ENCODE peak calls at places on chromosome 20, in eight cellular contexts. Y, B, R, Q, Z, S, E and U are unnamed samples.

GRCh38 chr20:35561671-35562070 is 19.8 kb downstream of the ERGIC3 start:
- DNase-seq in Y (no peak), B (no peak), R (no peak), Q (no peak), Z (no peak), S (no peak), E (no peak), U (no peak)

GRCh38 chr20:63697868-63698545 is 1.6 kb downstream of the TNFRSF6B start:
- DNase-seq in Y (no peak), B (no peak), R (no peak), Q (no peak), Z (no peak), S (no peak), E (no peak), U (no peak)

GRCh38 chr20:48734104-48734749 is 93.6 kb downstream of the PREX1 start:
- DNase-seq in Y (no peak), B (no peak), R (no peak), Q (no peak), Z (no peak), S (no peak), E (no peak), U (no peak)

GRCh38 chr20:19205999-19206398 is 6.4 kb upstream of the SLC24A3 start:
- DNase-seq in Y (peak), B (peak), R (peak), Q (peak), Z (peak), S (peak), E (no peak), U (peak)

GRCh38 chr20:50005378-50006020 is 22.7 kb downstream of the SNAI1 start:
- DNase-seq in Y (peak), B (no peak), R (no peak), Q (no peak), Z (no peak), S (no peak), E (no peak), U (no peak)

GRCh38 chr20:34491932-34492509 is 24.2 kb upstream of the DYNLRB1 start:
- DNase-seq in Y (no peak), B (no peak), R (no peak), Q (no peak), Z (no peak), S (no peak), E (no peak), U (no peak)

GRCh38 chr20:45336530-45337366 is 11.5 kb downstream of the SDC4 start:
- DNase-seq in Y (peak), B (no peak), R (peak), Q (peak), Z (peak), S (peak), E (no peak), U (peak)

GRCh38 chr20:49612127-49612738 is 44.3 kb upstream of the PTGIS start:
- DNase-seq in Y (no peak), B (peak), R (no peak), Q (no peak), Z (no peak), S (no peak), E (no peak), U (no peak)

GRCh38 chr20:61818746-61819483 is 246.8 kb downstream of the TAF4 start:
- DNase-seq in Y (no peak), B (no peak), R (no peak), Q (no peak), Z (no peak), S (no peak), E (no peak), U (no peak)

GRCh38 chr20:10708342-10709185 is 34.8 kb upstream of the JAG1 start:
- DNase-seq in Y (peak), B (no peak), R (peak), Q (no peak), Z (peak), S (peak), E (no peak), U (no peak)

GRCh38 chr20:49306903-49307336 is 29.1 kb upstream of the ZNFX1 start:
- DNase-seq in Y (no peak), B (no peak), R (no peak), Q (no peak), Z (no peak), S (no peak), E (no peak), U (no peak)

GRCh38 chr20:56447227-56447626 is 21.2 kb upstream of the RTF2 start:
- DNase-seq in Y (no peak), B (no peak), R (no peak), Q (no peak), Z (no peak), S (no peak), E (no peak), U (no peak)

GRCh38 chr20:36102809-36103596 is 51.5 kb upstream of the EPB41L1 start:
- DNase-seq in Y (peak), B (no peak), R (peak), Q (no peak), Z (no peak), S (no peak), E (no peak), U (no peak)

GRCh38 chr20:17680128-17680835 is 1.8 kb downstream of the RRBP1 start:
- DNase-seq in Y (peak), B (peak), R (peak), Q (peak), Z (peak), S (peak), E (no peak), U (peak)

GRCh38 chr20:63177134-63177784 is 38.7 kb downstream of the YTHDF1 start:
- DNase-seq in Y (no peak), B (no peak), R (peak), Q (no peak), Z (no peak), S (no peak), E (no peak), U (no peak)

GRCh38 chr20:50517817-50518154 is 7.6 kb downstream of the PTPN1 start:
- DNase-seq in Y (peak), B (no peak), R (no peak), Q (no peak), Z (no peak), S (no peak), E (no peak), U (no peak)

GRCh38 chr20:48723308-48724264 is 104.2 kb downstream of the PREX1 start:
- DNase-seq in Y (peak), B (no peak), R (peak), Q (no peak), Z (peak), S (peak), E (no peak), U (no peak)

GRCh38 chr20:17657898-17658647 is 24.0 kb downstream of the RRBP1 start:
- DNase-seq in Y (no peak), B (no peak), R (no peak), Q (no peak), Z (no peak), S (no peak), E (no peak), U (peak)

GRCh38 chr20:19783966-19784401 is 25.9 kb downstream of the RIN2 start:
- DNase-seq in Y (peak), B (peak), R (peak), Q (no peak), Z (peak), S (peak), E (no peak), U (no peak)

GRCh38 chr20:9103955-9104354 is 35.1 kb downstream of the PLCB4 start:
- DNase-seq in Y (no peak), B (no peak), R (no peak), Q (no peak), Z (no peak), S (peak), E (no peak), U (no peak)

GRCh38 chr20:1907586-1907985 is 12.4 kb downstream of the SIRPA start:
- DNase-seq in Y (peak), B (no peak), R (peak), Q (no peak), Z (peak), S (peak), E (no peak), U (no peak)

GRCh38 chr20:49343246-49343645 is 65.4 kb upstream of the ZNFX1 start:
- DNase-seq in Y (no peak), B (no peak), R (no peak), Q (no peak), Z (no peak), S (no peak), E (no peak), U (peak)

GRCh38 chr20:23179766-23180403 is 93.8 kb upstream of the CD93 start:
- DNase-seq in Y (peak), B (no peak), R (peak), Q (no peak), Z (no peak), S (no peak), E (no peak), U (no peak)

GRCh38 chr20:10253750-10254149 is 35.1 kb downstream of the SNAP25 start:
- DNase-seq in Y (no peak), B (no peak), R (no peak), Q (no peak), Z (no peak), S (no peak), E (no peak), U (no peak)

GRCh38 chr20:62409935-62410741 is 3.1 kb upstream of the CABLES2 start:
- DNase-seq in Y (peak), B (peak), R (peak), Q (no peak), Z (peak), S (peak), E (no peak), U (peak)

DNA sequence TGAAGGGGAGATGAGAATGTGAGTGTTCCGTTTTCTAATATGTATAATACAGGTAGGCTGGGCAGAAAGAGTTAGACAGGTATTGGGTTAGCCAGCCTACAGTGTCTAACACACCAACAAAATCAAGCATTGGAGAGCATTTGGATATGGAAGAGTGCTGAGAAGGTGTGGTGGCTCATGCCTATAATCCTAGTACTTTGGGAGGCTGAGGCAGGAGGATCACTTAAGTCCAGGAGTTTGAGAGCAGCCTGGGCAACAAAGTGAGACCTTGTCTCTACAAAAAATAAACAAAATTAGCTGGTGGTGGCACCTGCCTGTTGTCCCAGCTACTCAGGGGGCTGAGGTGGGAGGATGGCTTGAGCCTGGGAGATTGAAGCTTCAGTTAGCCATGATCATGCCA is 38.6 kb upstream of the SLC23A2 start:
- DNase-seq in Y (no peak), B (no peak), R (no peak), Q (no peak), Z (no peak), S (no peak), E (no peak), U (no peak)
- H3K4me3 ChIP-seq in Y (no peak), B (no peak), R (no peak), Q (no peak), Z (no peak), S (no peak), E (no peak), U (no peak)

GRCh38 chr20:4216866-4217265 is 201.5 kb upstream of the RNF24 start:
- DNase-seq in Y (no peak), B (peak), R (no peak), Q (no peak), Z (no peak), S (no peak), E (no peak), U (no peak)
- H3K4me3 ChIP-seq in Y (no peak), B (no peak), R (no peak), Q (no peak), Z (no peak), S (no peak), E (no peak), U (no peak)

GRCh38 chr20:32508775-32509119 is 76.4 kb downstream of the NOL4L start:
- DNase-seq in Y (no peak), B (no peak), R (no peak), Q (no peak), Z (no peak), S (no peak), E (no peak), U (no peak)
- H3K4me3 ChIP-seq in Y (no peak), B (no peak), R (no peak), Q (no peak), Z (no peak), S (no peak), E (no peak), U (no peak)

GRCh38 chr20:730005-730404 is 38.3 kb downstream of the SLC52A3 start:
- DNase-seq in Y (no peak), B (no peak), R (no peak), Q (no peak), Z (no peak), S (no peak), E (no peak), U (no peak)

GRCh38 chr20:733806-734205 is 34.5 kb downstream of the SLC52A3 start:
- DNase-seq in Y (no peak), B (no peak), R (no peak), Q (no peak), Z (no peak), S (no peak), E (no peak), U (no peak)

GRCh38 chr20:732727-733126 is 35.6 kb downstream of the SLC52A3 start:
- DNase-seq in Y (no peak), B (no peak), R (no peak), Q (no peak), Z (no peak), S (no peak), E (no peak), U (no peak)

GRCh38 chr20:728022-728944 is 40.0 kb downstream of the SLC52A3 start:
- DNase-seq in Y (peak), B (peak), R (peak), Q (peak), Z (peak), S (no peak), E (peak), U (no peak)

DNA sequence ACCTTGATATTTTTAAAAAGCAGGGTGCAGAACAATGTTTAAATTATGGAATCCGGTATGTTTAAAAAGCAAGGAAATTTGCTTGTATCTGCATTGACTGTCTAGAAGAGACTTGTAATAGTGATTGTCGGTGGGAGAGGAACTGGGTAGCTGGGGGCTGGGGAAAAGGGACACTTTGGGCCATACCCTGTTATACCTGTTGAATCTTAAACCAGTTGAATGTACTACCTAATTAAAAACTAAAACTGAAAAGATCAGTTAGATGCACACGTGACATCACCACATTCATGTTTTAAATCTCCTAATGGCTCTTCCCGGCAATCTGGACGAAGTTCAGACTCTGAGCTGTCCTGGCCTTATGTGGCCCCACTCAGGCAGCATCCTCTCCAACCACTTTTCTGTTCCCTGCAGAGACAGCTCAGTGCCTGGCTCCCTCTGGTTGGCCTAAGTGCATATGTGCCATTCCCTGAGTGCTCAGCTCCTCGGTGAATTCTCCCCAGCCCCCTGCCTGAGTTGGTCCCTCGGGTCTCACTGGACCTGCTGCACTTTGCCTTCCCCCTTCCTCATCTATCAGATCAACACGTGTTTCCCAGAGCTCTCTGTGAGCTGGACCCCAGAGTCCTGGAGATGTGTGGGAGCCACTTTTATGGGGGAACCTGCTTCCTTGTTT is 36.3 kb downstream of the SLC52A3 start:
- DNase-seq in Y (no peak), B (no peak), R (peak), Q (no peak), Z (no peak), S (no peak), E (no peak), U (no peak)
- H3K4me3 ChIP-seq in Y (no peak), B (no peak), R (no peak), Q (no peak), Z (no peak), S (no peak), E (no peak), U (no peak)

GRCh38 chr20:25198663-25199363 is 3.3 kb downstream of the ENTPD6 start:
- DNase-seq in Y (no peak), B (no peak), R (peak), Q (no peak), Z (no peak), S (peak), E (no peak), U (no peak)
- H3K4me3 ChIP-seq in Y (no peak), B (no peak), R (no peak), Q (no peak), Z (no peak), S (no peak), E (no peak), U (no peak)

GRCh38 chr20:58374027-58374850 is 14.8 kb upstream of the VAPB start:
- DNase-seq in Y (no peak), B (no peak), R (no peak), Q (no peak), Z (no peak), S (no peak), E (no peak), U (no peak)
- H3K4me3 ChIP-seq in Y (no peak), B (no peak), R (no peak), Q (no peak), Z (no peak), S (no peak), E (no peak), U (no peak)

GRCh38 chr20:33051333-33051732 is 2.4 kb upstream of the BPIFB3 start:
- DNase-seq in Y (no peak), B (no peak), R (no peak), Q (no peak), Z (no peak), S (no peak), E (no peak), U (no peak)
- H3K4me3 ChIP-seq in Y (no peak), B (no peak), R (no peak), Q (no peak), Z (no peak), S (no peak), E (no peak), U (no peak)

GRCh38 chr20:38200646-38201045 is 35.6 kb upstream of the TGM2 start:
- DNase-seq in Y (no peak), B (no peak), R (no peak), Q (no peak), Z (no peak), S (no peak), E (no peak), U (no peak)

GRCh38 chr20:38201356-38201755 is 36.3 kb upstream of the TGM2 start:
- DNase-seq in Y (peak), B (no peak), R (peak), Q (no peak), Z (peak), S (peak), E (no peak), U (no peak)

GRCh38 chr20:38202982-38203293 is 37.9 kb upstream of the TGM2 start:
- DNase-seq in Y (no peak), B (no peak), R (no peak), Q (no peak), Z (no peak), S (no peak), E (no peak), U (no peak)

GRCh38 chr20:38203337-38204003 is 38.4 kb upstream of the TGM2 start:
- DNase-seq in Y (no peak), B (no peak), R (no peak), Q (no peak), Z (no peak), S (no peak), E (no peak), U (no peak)

GRCh38 chr20:38202153-38202981 is 37.3 kb upstream of the TGM2 start:
- DNase-seq in Y (no peak), B (no peak), R (no peak), Q (no peak), Z (no peak), S (no peak), E (no peak), U (no peak)
- H3K4me3 ChIP-seq in Y (no peak), B (no peak), R (no peak), Q (no peak), Z (no peak), S (no peak), E (no peak), U (no peak)

DNA sequence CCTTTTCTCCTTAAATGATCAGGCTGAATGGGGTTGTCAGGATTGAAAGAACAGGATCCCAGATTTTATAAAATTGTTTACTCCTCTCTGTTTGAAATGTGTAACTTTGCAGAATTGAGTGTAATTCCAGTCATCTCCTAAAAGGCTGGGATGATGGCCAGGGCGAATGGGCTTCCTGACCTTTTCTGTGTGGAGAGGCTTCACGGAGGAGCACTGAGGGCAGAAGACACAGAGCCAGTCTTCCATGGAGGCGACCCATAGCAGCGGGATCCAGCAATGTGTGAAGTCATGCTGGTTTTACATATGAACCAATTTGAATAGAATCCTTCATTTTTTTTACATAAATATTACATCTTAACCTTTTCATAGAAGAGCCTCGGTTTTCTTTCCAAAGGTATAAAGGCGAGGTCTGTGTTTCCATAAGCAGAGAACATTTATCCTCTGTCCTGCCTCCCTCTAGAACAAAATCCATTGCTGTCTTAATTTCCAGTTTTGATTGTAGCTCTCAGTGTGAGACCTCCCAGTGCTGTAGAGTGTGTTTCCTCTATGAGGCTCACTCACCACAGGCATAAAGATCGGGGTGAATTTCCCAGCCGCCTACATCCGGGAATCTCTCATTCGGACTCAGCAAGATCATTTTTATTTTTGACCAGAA is 369.7 kb upstream of the FLRT3 start:
- DNase-seq in Y (no peak), B (no peak), R (no peak), Q (no peak), Z (no peak), S (no peak), E (no peak), U (no peak)
- H3K4me3 ChIP-seq in Y (no peak), B (no peak), R (no peak), Q (no peak), Z (no peak), S (no peak), E (no peak), U (no peak)

DNA sequence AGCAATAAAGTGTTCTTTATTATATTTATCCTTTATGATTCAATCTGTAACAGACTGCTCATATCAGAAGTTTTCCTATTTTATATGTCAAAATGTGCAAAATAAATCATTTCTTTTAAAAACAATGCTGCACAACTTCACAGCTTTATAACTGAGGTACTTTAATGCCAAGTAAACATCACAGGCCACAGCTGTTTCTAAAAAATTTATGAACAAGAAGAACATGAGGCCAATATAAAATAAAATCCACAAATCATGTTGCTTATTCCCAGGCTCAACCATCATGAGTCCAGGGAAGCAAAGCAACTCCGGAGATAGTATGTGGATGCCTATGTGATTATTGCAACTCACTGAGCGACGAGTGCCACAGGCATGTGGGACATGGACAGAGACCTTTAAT is 195.5 kb downstream of the ISM1 start:
- DNase-seq in Y (no peak), B (no peak), R (no peak), Q (no peak), Z (no peak), S (no peak), E (no peak), U (no peak)
- H3K4me3 ChIP-seq in Y (no peak), B (no peak), R (no peak), Q (no peak), Z (no peak), S (no peak), E (no peak), U (no peak)